ENCODE peak calls at places on chromosomes 6 and 20, in nine cellular contexts. B, M, Z, U, Y, A, V, S and T are unnamed samples.

GRCh38 chr20:63587781-63588591 is 13.9 kb upstream of the HELZ2 start:
- DNase-seq in U (no peak), B (no peak), M (no peak), A (no peak), Z (no peak), V (no peak), Y (no peak), S (no peak), T (no peak)

GRCh38 chr6:117346142-117346930 is 79.4 kb downstream of the ROS1 start:
- DNase-seq in S (peak; percentile 51), Z (no peak), B (no peak), V (no peak), A (no peak), U (no peak), M (peak; percentile 49), Y (no peak), T (peak; percentile 41)

GRCh38 chr6:14072084-14072483 is 45.5 kb upstream of the CD83 start:
- DNase-seq in Z (no peak), B (no peak), V (no peak), U (no peak), S (no peak), Y (no peak), A (no peak), M (peak; percentile 48), T (no peak)

GRCh38 chr6:127177030-127177928 is 58.8 kb downstream of the RSPO3 start:
- DNase-seq in M (peak; percentile 37), U (no peak), A (no peak), Y (no peak), B (peak; percentile 55), S (peak; percentile 65), V (no peak), Z (no peak), T (peak; percentile 10)

GRCh38 chr6:14074723-14075503 is 42.7 kb upstream of the CD83 start:
- DNase-seq in M (peak; percentile 56), S (peak; percentile 62), Z (no peak), B (no peak), A (no peak), Y (peak; percentile 50), V (no peak), U (no peak), T (no peak)

GRCh38 chr6:158500016-158500735 is 59.7 kb upstream of the TMEM181 start:
- DNase-seq in A (no peak), Z (no peak), V (no peak), S (no peak), M (peak; percentile 54), U (no peak), B (peak; percentile 18), Y (no peak), T (peak; percentile 72)

GRCh38 chr6:7628479-7628878 is 38.5 kb downstream of the SNRNP48 start:
- DNase-seq in B (no peak), S (peak; percentile 39), U (no peak), Z (no peak), Y (no peak), A (no peak), V (no peak), M (no peak), T (peak; percentile 39)

GRCh38 chr6:72553531-72554202 is 68.2 kb upstream of the KCNQ5 start:
- DNase-seq in S (peak; percentile 79), V (no peak), Y (no peak), B (peak; percentile 72), M (peak; percentile 85), A (no peak), U (no peak), Z (no peak), T (peak; percentile 94)

GRCh38 chr20:63122626-63123025 is 93.3 kb downstream of the YTHDF1 start:
- DNase-seq in U (peak; percentile 24), Z (no peak), Y (no peak), A (peak; percentile 3), B (no peak), V (no peak), S (no peak), M (no peak), T (no peak)

GRCh38 chr6:47075741-47076421 is 33.7 kb upstream of the ADGRF1 start:
- DNase-seq in S (no peak), B (no peak), Y (no peak), M (peak; percentile 45), V (no peak), Z (no peak), A (no peak), U (no peak), T (no peak)

GRCh38 chr6:47071681-47072080 is 29.5 kb upstream of the ADGRF1 start:
- DNase-seq in V (no peak), M (no peak), Z (no peak), U (no peak), B (no peak), Y (no peak), S (no peak), A (no peak), T (no peak)

GRCh38 chr6:47072667-47073066 is 30.5 kb upstream of the ADGRF1 start:
- DNase-seq in M (no peak), S (no peak), B (no peak), A (no peak), U (no peak), Z (no peak), Y (no peak), V (no peak), T (no peak)

GRCh38 chr6:47075168-47075567 is 33.0 kb upstream of the ADGRF1 start:
- DNase-seq in M (no peak), V (no peak), Z (no peak), A (no peak), U (no peak), S (no peak), B (no peak), Y (no peak), T (no peak)

GRCh38 chr6:47073125-47074110 is 31.3 kb upstream of the ADGRF1 start:
- DNase-seq in U (no peak), A (no peak), V (no peak), B (no peak), Y (no peak), Z (no peak), S (no peak), M (no peak), T (no peak)
- TF ChIP-seq CTCF in U (no peak), A (no peak), V (peak; percentile 9), B (peak; percentile 17), Y (peak; percentile 28), Z (peak; percentile 27), S (peak; percentile 7), M (peak; percentile 29), T (peak; percentile 63)

GRCh38 chr6:28772480-28773381 is 151.1 kb downstream of the TRIM27 start:
- DNase-seq in V (no peak), M (no peak), S (no peak), Y (no peak), U (no peak), Z (no peak), A (no peak), B (no peak), T (no peak)

GRCh38 chr6:28774292-28775051 is 149.3 kb downstream of the TRIM27 start:
- DNase-seq in V (no peak), Z (no peak), A (no peak), Y (no peak), S (no peak), U (no peak), B (no peak), M (no peak), T (no peak)

GRCh38 chr6:28770732-28771131 is 153.1 kb downstream of the TRIM27 start:
- DNase-seq in Z (no peak), M (no peak), B (no peak), V (no peak), Y (no peak), U (no peak), S (no peak), A (no peak), T (no peak)

GRCh38 chr6:28769626-28770402 is 154.0 kb downstream of the TRIM27 start:
- DNase-seq in A (no peak), B (no peak), Z (no peak), V (no peak), U (no peak), S (peak; percentile 16), Y (no peak), M (peak; percentile 55), T (peak; percentile 87)

GRCh38 chr6:28771401-28772267 is 152.2 kb downstream of the TRIM27 start:
- DNase-seq in A (no peak), Y (no peak), V (no peak), U (no peak), Z (no peak), M (no peak), S (no peak), B (no peak), T (no peak)
- TF ChIP-seq CTCF in A (no peak), Y (peak; percentile 23), V (no peak), U (no peak), Z (no peak), M (no peak), S (no peak), B (no peak), T (peak; percentile 49)

GRCh38 chr20:43731927-43732326 is 5.1 kb upstream of the GTSF1L start:
- DNase-seq in M (no peak), Z (no peak), V (no peak), S (no peak), Y (no peak), B (no peak), A (no peak), U (no peak), T (no peak)
- TF ChIP-seq CTCF in M (no peak), Z (no peak), V (no peak), S (no peak), Y (no peak), B (no peak), A (no peak), U (no peak), T (no peak)

DNA sequence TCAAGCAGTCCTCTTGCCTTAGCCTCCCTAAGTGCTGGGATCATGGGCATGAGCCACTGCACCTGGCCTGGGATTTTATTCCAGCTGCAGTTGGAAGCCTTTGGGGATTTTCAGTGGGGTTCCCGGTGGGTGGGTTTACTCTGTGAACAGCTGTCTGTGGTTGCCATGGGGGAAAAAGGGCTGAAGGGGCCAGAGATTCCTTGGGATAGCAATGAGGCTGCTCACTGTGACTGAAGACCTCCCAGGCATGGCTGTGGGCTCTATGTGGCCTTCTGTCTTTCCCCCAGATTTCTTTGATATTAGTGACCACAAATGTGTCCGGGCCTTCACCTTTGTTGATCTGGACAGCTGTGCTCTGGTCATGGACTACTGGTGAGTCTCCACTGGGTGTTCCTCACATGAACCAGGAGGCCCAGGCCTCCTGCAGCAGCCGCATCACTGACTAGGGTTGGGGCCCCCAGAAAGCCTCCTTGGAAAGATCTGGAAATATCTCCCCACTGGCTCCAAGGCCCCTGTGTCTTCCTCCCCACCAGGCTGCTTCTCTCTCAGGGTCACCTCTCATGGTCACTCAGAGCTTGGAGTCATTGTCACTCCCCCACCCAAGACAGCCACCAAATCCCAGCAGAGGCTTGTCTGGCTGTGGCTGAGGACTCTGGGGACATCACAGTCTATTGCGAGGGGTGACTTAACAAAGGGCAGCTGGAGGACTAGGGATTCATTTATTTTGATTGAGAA is 33.4 kb downstream of the EFCAB8 start:
- DNase-seq in B (no peak), Z (no peak), Y (no peak), A (no peak), U (no peak), V (no peak), M (no peak), S (no peak), T (no peak)
- TF ChIP-seq CTCF in B (no peak), Z (no peak), Y (no peak), A (no peak), U (no peak), V (no peak), M (no peak), S (no peak), T (no peak)

GRCh38 chr6:36914227-36914794 is 28.6 kb downstream of the C6orf89 start:
- DNase-seq in Z (peak; percentile 33), A (no peak), U (no peak), V (peak; percentile 69), M (peak; percentile 55), Y (no peak), B (no peak), S (peak; percentile 42), T (peak; percentile 53)
- TF ChIP-seq CTCF in Z (no peak), A (no peak), U (no peak), V (peak; percentile 52), M (peak; percentile 40), Y (no peak), B (peak; percentile 47), S (peak; percentile 41), T (peak; percentile 73)